ENCODE peak calls at places on chromosomes 5 and 9, in five cellular contexts. U is H1, T is GM12878, R is SK-N-SH, W is K562. M is an unnamed sample.

GRCh38 chr5:138844812-138845513 is 30.2 kb downstream of the LRRTM2 start:
- DNase-seq in U (no peak), T (no peak), R (no peak), W (no peak), M (no peak)

GRCh38 chr5:127133071-127133470 is 59.8 kb upstream of the C5orf63 start:
- DNase-seq in U (no peak), T (no peak), R (no peak), W (no peak), M (no peak)

GRCh38 chr9:14710804-14711203 is 11.7 kb downstream of the CER1 start:
- DNase-seq in U (no peak), T (no peak), R (no peak), W (no peak), M (no peak)

GRCh38 chr9:92147030-92147853 is 32.0 kb upstream of the SPTLC1 start:
- DNase-seq in U (no peak), T (no peak), R (no peak), W (peak), M (no peak)

GRCh38 chr9:110923601-110924000 is 114.7 kb downstream of the LPAR1 start:
- DNase-seq in U (no peak), T (no peak), R (no peak), W (no peak), M (no peak)

GRCh38 chr5:6708814-6709213 is 4.4 kb upstream of the TENT4A start:
- DNase-seq in U (no peak), T (no peak), R (no peak), W (no peak), M (no peak)

GRCh38 chr9:131697908-131698714 is 41.8 kb downstream of the RAPGEF1 start:
- DNase-seq in U (no peak), T (no peak), R (no peak), W (no peak), M (no peak)

GRCh38 chr9:20714442-20715415 is 30.7 kb downstream of the FOCAD start:
- DNase-seq in U (no peak), T (no peak), R (no peak), W (no peak), M (no peak)

GRCh38 chr5:1007221-1007680 is 1.4 kb upstream of the NKD2 start:
- DNase-seq in U (peak), T (no peak), R (no peak), W (peak), M (no peak)

GRCh38 chr5:38162625-38163024 is 95.7 kb upstream of the EGFLAM start:
- DNase-seq in U (no peak), T (no peak), R (no peak), W (no peak), M (no peak)

GRCh38 chr5:58260243-58260642 is 199.6 kb downstream of the PLK2 start:
- DNase-seq in U (no peak), T (no peak), R (no peak), W (no peak), M (no peak)

GRCh38 chr5:446864-447263 is 3.9 kb downstream of the EXOC3 start:
- DNase-seq in U (no peak), T (no peak), R (peak), W (no peak), M (peak)

GRCh38 chr5:175902013-175902412 is 30.6 kb downstream of the CPLX2 start:
- DNase-seq in U (no peak), T (no peak), R (no peak), W (no peak), M (no peak)

GRCh38 chr9:115135786-115136185 is 17.8 kb upstream of the TNC start:
- DNase-seq in U (no peak), T (no peak), R (no peak), W (no peak), M (no peak)

GRCh38 chr5:27388755-27389154 is 350.4 kb upstream of the CDH9 start:
- DNase-seq in U (no peak), T (no peak), R (no peak), W (no peak), M (peak)

GRCh38 chr5:140182075-140182709 is 7.2 kb downstream of the CYSTM1 start:
- DNase-seq in U (no peak), T (no peak), R (no peak), W (no peak), M (no peak)

GRCh38 chr5:27911216-27911615 is 872.8 kb upstream of the CDH9 start:
- DNase-seq in U (no peak), T (no peak), R (no peak), W (no peak), M (peak)

GRCh38 chr9:133742849-133743444 is 4.8 kb upstream of the SARDH start:
- DNase-seq in U (peak), T (peak), R (peak), W (peak), M (peak)

GRCh38 chr5:178642351-178642909 is 15.6 kb upstream of the CLK4 start:
- DNase-seq in U (no peak), T (no peak), R (peak), W (no peak), M (no peak)

GRCh38 chr5:112186401-112186990 is 232.6 kb downstream of the EPB41L4A start:
- DNase-seq in U (no peak), T (no peak), R (peak), W (no peak), M (peak)

GRCh38 chr9:135525241-135526088 is 4.2 kb downstream of the LCN1 start:
- DNase-seq in U (peak), T (no peak), R (no peak), W (no peak), M (no peak)

GRCh38 chr9:14205463-14205862 is 108.5 kb downstream of the NFIB start:
- DNase-seq in U (no peak), T (no peak), R (no peak), W (no peak), M (no peak)

GRCh38 chr5:141872496-141873356 is 5.5 kb downstream of the PCDH1 start:
- DNase-seq in U (no peak), T (no peak), R (no peak), W (no peak), M (no peak)

GRCh38 chr5:168020522-168021294 is 270.7 kb upstream of the WWC1 start:
- DNase-seq in U (no peak), T (no peak), R (no peak), W (no peak), M (no peak)

GRCh38 chr5:172714491-172715420 is 56.2 kb downstream of the DUSP1 start:
- DNase-seq in U (peak), T (no peak), R (peak), W (peak), M (peak)

GRCh38 chr9:117365438-117365837 is 49.4 kb downstream of the ASTN2 start:
- DNase-seq in U (no peak), T (no peak), R (no peak), W (no peak), M (no peak)

GRCh38 chr5:8912106-8912505 is 633.8 kb downstream of the SEMA5A start:
- DNase-seq in U (no peak), T (no peak), R (no peak), W (no peak), M (no peak)

GRCh38 chr5:78574731-78575161 is 73.8 kb downstream of the LHFPL2 start:
- DNase-seq in U (no peak), T (peak), R (no peak), W (no peak), M (peak)

GRCh38 chr5:141637693-141638419 is 1.1 kb downstream of the RELL2 start:
- DNase-seq in U (peak), T (no peak), R (peak), W (peak), M (peak)

GRCh38 chr9:88694625-88695024 is 159.6 kb downstream of the NXNL2 start:
- DNase-seq in U (no peak), T (no peak), R (no peak), W (no peak), M (no peak)

GRCh38 chr5:137179203-137179602 is 319.9 kb downstream of the SPOCK1 start:
- DNase-seq in U (no peak), T (no peak), R (peak), W (no peak), M (no peak)

GRCh38 chr9:94632736-94633135 is 6.6 kb downstream of the FBP1 start:
- DNase-seq in U (no peak), T (no peak), R (no peak), W (no peak), M (no peak)

GRCh38 chr5:14472986-14473567 is 108.5 kb upstream of the OTULINL start:
- DNase-seq in U (no peak), T (no peak), R (no peak), W (no peak), M (no peak)

GRCh38 chr9:121885345-121885901 is 207.7 kb downstream of the TTLL11 start:
- DNase-seq in U (no peak), T (no peak), R (no peak), W (no peak), M (no peak)

GRCh38 chr9:136686794-136687711 is at the start of gene AGPAT2:
- DNase-seq in U (peak), T (no peak), R (peak), W (peak), M (no peak)

GRCh38 chr9:136684799-136685198 is 2.5 kb downstream of the AGPAT2 start:
- DNase-seq in U (peak), T (no peak), R (no peak), W (no peak), M (no peak)

GRCh38 chr9:136685216-136685615 is 2.0 kb downstream of the AGPAT2 start:
- DNase-seq in U (peak), T (no peak), R (no peak), W (no peak), M (no peak)

GRCh38 chr9:136686534-136686793 is 793 bp downstream of the AGPAT2 start:
- DNase-seq in U (peak), T (no peak), R (no peak), W (no peak), M (no peak)

DNA sequence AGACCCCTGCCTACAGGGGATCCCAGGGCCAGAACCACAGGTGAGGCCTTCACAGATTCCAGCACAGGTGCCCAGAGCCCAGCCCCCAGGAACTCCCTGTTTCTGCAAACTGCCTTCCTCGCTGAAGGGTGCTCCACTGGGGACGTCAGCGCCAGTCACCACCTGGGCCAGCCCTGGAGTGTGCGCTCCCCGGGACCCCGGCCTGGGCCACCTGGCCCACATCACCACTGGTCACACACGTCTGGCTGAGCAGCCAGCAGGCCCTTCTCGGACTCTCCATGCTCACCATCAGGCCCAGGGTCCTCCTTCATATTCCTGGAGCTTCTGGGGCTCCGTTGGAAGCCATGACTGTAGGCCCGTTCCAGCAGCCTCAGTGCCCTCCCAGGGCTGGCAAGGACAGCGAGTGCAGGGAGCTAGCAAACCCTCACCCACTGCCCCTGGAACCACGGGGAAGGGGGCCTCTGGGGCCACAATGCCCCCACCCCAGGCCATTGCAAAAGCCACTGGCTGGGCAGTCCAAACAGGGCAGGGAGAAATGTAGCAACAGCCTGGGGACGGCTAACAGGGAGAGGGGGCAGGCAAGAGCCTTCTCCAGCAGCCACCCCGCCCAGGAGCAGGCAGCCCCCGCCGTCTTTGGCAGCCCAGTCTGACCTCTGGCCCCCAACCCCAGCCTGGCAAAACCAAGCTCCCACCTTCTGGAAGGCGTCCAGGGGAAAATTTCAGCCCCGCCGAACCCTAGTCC is 1.3 kb downstream of the AGPAT2 start:
- DNase-seq in U (peak), T (no peak), R (peak), W (peak), M (no peak)
- H2AFZ ChIP-seq in U (no peak), T (peak), R (peak), W (no peak), M (no peak)

GRCh38 chr9:6230037-6230778 is 14.6 kb downstream of the IL33 start:
- DNase-seq in U (no peak), T (no peak), R (no peak), W (no peak), M (no peak)
- TF ChIP-seq TAF1 in U (no peak), T (no peak), R (no peak), W (no peak), M (no peak)

GRCh38 chr5:32443145-32443540 is 1.4 kb downstream of the ZFR start:
- DNase-seq in U (no peak), T (peak), R (peak), W (no peak), M (no peak)
- H2AFZ ChIP-seq in U (no peak), T (peak), R (no peak), W (peak), M (no peak)

GRCh38 chr9:130240410-130241197 is 25.0 kb upstream of the HMCN2 start:
- DNase-seq in U (no peak), T (peak), R (peak), W (peak), M (peak)
- TF ChIP-seq TAF1 in U (no peak), T (no peak), R (no peak), W (no peak), M (no peak)

GRCh38 chr9:33751536-33752129 is 43.7 kb upstream of the PRSS3 start:
- DNase-seq in U (no peak), T (no peak), R (no peak), W (no peak), M (no peak)

GRCh38 chr9:33750839-33751339 is 44.5 kb upstream of the PRSS3 start:
- DNase-seq in U (no peak), T (no peak), R (peak), W (no peak), M (no peak)

GRCh38 chr9:33748633-33749304 is 46.6 kb upstream of the PRSS3 start:
- DNase-seq in U (no peak), T (no peak), R (no peak), W (no peak), M (no peak)

GRCh38 chr9:33752130-33752637 is 43.2 kb upstream of the PRSS3 start:
- DNase-seq in U (no peak), T (no peak), R (no peak), W (no peak), M (peak)

GRCh38 chr9:33750307-33750838 is 45.0 kb upstream of the PRSS3 start:
- DNase-seq in U (no peak), T (no peak), R (peak), W (no peak), M (no peak)
- H2AFZ ChIP-seq in U (no peak), T (no peak), R (peak), W (no peak), M (no peak)

GRCh38 chr9:136539427-136540412 is 6.1 kb downstream of the NOTCH1 start:
- DNase-seq in U (no peak), T (peak), R (no peak), W (peak), M (no peak)
- TF ChIP-seq TAF1 in U (no peak), T (no peak), R (no peak), W (no peak), M (no peak)

M was measured in HepG2.